ENCODE peak calls at places on chromosomes 7 and 10, in four cellular contexts. S, R, T and D are unnamed samples.
A peak's percentile ranks its signal among the peaks of the same experiment; 100 is the strongest.

GRCh38 chr7:18302077-18302476 is 193.5 kb upstream of the HDAC9 start:
- DNase-seq in T (no peak), R (no peak), S (no peak), D (no peak)

GRCh38 chr7:132255898-132256297 is 320.4 kb downstream of the PLXNA4 start:
- DNase-seq in R (peak; percentile 77), T (no peak), S (no peak), D (no peak)

GRCh38 chr10:97154789-97155188 is 31.0 kb downstream of the SLIT1 start:
- DNase-seq in T (no peak), R (no peak), S (no peak), D (no peak)

GRCh38 chr10:87675396-87676376 is 16.0 kb downstream of the PAPSS2 start:
- DNase-seq in S (peak; percentile 42), R (no peak), T (no peak), D (no peak)

GRCh38 chr10:71094712-71095390 is 117.5 kb upstream of the UNC5B start:
- DNase-seq in S (no peak), R (no peak), T (peak; percentile 8), D (no peak)

GRCh38 chr7:99860281-99861127 is 16.3 kb downstream of the OR2AE1 start:
- DNase-seq in T (no peak), S (peak; percentile 28), R (no peak), D (no peak)

GRCh38 chr7:26593405-26593804 is 271.0 kb downstream of the SKAP2 start:
- DNase-seq in R (no peak), S (no peak), T (no peak), D (no peak)

GRCh38 chr7:105521027-105521730 is 892 bp downstream of the PUS7 start:
- DNase-seq in S (peak; percentile 58), T (no peak), R (peak; percentile 66), D (peak; percentile 71)

GRCh38 chr7:82729172-82730030 is 285.8 kb upstream of the CACNA2D1 start:
- DNase-seq in R (no peak), S (peak; percentile 59), T (peak; percentile 12), D (peak; percentile 1)

GRCh38 chr10:45375716-45376231 is 1.8 kb downstream of the ALOX5 start:
- DNase-seq in S (no peak), T (no peak), R (no peak), D (peak; percentile 63)
- TF ChIP-seq POLR2A in S (no peak), T (no peak), R (no peak), D (no peak)

DNA sequence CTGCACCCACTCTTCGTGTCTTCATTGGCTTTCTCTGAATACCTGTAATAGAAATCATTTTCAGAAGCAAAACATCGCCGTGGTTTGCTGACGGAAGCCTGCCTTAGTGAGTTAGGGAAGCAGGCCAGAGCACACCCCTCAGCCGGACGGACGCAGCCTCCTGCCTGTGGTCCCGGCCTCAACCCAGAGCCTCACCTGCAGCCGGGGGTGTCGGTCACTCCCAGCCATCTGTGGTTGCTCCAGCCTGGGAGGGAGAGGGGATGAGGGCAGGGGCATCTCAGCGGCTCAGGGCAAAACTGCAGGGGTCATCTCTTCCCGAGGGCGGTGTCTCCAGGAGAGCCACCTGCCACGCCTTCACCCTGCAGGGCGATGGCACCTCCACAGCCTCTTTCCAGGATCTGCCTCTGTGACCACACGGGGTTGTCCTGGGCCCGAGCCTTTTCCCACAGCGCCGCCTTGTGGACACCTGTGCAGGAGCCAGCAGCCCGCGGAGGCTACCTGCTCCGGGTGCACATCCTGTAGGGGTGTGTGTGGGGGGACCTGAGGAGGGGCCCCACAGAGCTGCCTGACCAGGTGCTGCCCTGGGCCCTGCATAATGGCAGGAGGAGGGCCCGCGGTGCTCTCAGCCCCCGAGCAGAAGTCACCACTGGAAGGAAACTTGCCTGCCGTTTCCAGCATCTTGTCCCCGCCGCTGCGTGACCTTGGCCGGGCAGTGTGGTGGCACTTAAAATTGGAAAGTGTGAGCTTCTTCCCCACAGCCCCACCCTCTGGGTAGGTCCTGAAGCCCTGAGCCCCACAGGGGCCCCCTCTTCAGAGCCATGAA is 21.6 kb upstream of the AP5Z1 start:
- DNase-seq in R (peak; percentile 88), S (peak; percentile 82), T (peak; percentile 80), D (peak; percentile 66)
- TF ChIP-seq POLR2A in R (no peak), S (no peak), T (no peak), D (no peak)

GRCh38 chr7:116582806-116583444 is 58.1 kb downstream of the CAV1 start:
- DNase-seq in S (peak; percentile 30), T (no peak), R (no peak), D (no peak)
- TF ChIP-seq POLR2A in S (no peak), T (no peak), R (no peak), D (no peak)

DNA sequence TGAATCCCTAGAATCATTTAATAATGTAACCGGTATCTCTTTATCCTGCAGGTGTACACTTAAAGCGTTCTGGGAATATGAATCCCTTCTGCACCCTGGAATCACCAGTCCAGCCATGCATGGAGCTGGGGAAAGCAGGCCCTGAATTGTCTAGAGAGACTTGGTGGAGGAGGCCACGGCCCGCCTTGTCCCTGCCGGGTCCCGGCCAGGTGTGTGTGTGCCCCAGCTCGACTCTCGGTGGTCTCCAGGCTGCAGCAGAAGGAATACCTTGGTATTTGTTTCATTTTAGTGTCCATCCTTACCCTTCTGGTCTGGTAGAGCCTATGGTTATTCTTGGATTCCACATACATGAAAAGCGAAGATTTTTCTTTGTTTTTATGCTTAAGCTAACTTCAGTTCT is 58.1 kb downstream of the PRPF18 start:
- DNase-seq in R (no peak), S (no peak), T (no peak), D (no peak)
- TF ChIP-seq POLR2A in R (no peak), S (no peak), T (no peak), D (no peak)